ENCODE peak calls at places on chromosomes 7 and 10, in ten cellular contexts. C is foreskin keratinocyte, O is body of pancreas, Q is left lung, R is upper lobe of right lung, Z is GM20000, I is tibial nerve, N is dorsolateral prefrontal cortex, G is OCI-LY7, S is GM12865. K is an unnamed sample.

GRCh38 chr7:101816499-101817030 is 861 bp upstream of the CUX1 start:
- DNase-seq in C (no peak), O (peak; percentile 68), Q (peak; percentile 57), R (peak; percentile 79), Z (peak; percentile 87), I (no peak), N (peak; percentile 73), G (peak; percentile 60), S (peak; percentile 59), K (peak; percentile 58)

GRCh38 chr7:131336956-131337355 is 9.3 kb downstream of the MKLN1 start:
- DNase-seq in C (peak; percentile 17), O (no peak), Q (no peak), R (no peak), Z (no peak), I (no peak), N (no peak), G (peak; percentile 52), S (peak; percentile 19), K (no peak)

GRCh38 chr10:12703813-12704212 is 297.7 kb downstream of the CCDC3 start:
- DNase-seq in C (peak; percentile 75), O (no peak), Q (no peak), R (no peak), Z (no peak), I (no peak), N (no peak), G (no peak), S (no peak), K (no peak)

GRCh38 chr7:134726581-134726980 is 52.9 kb upstream of the CALD1 start:
- DNase-seq in C (no peak), O (no peak), Q (no peak), R (no peak), Z (no peak), I (no peak), N (no peak), G (no peak), S (no peak), K (no peak)

GRCh38 chr7:108062250-108063014 is 59.5 kb upstream of the LAMB1 start:
- DNase-seq in C (peak; percentile 61), O (no peak), Q (no peak), R (no peak), Z (no peak), I (no peak), N (no peak), G (no peak), S (peak; percentile 14), K (no peak)

GRCh38 chr7:105838273-105839141 is 37.9 kb downstream of the ATXN7L1 start:
- DNase-seq in C (peak; percentile 36), O (peak; percentile 34), Q (peak; percentile 49), R (peak; percentile 75), Z (no peak), I (peak; percentile 21), N (no peak), G (no peak), S (no peak), K (peak; percentile 37)

GRCh38 chr7:77674878-77675277 is 21.4 kb upstream of the RSBN1L start:
- DNase-seq in C (peak; percentile 93), O (peak; percentile 87), Q (peak; percentile 63), R (peak; percentile 73), Z (no peak), I (no peak), N (no peak), G (no peak), S (peak; percentile 42), K (no peak)

GRCh38 chr7:40437498-40437897 is 302.7 kb downstream of the SUGCT start:
- DNase-seq in C (peak; percentile 95), O (no peak), Q (no peak), R (no peak), Z (no peak), I (no peak), N (no peak), G (no peak), S (no peak), K (no peak)

GRCh38 chr7:65907501-65908198 is 34.8 kb downstream of the VKORC1L1 start:
- DNase-seq in C (no peak), O (peak; percentile 22), Q (no peak), R (no peak), Z (no peak), I (no peak), N (no peak), G (no peak), S (no peak), K (no peak)

GRCh38 chr10:96501985-96502384 is 11.7 kb downstream of the TLL2 start:
- DNase-seq in C (peak; percentile 91), O (no peak), Q (no peak), R (no peak), Z (no peak), I (no peak), N (no peak), G (no peak), S (no peak), K (no peak)

GRCh38 chr7:32217841-32218467 is 147.7 kb upstream of the PDE1C start:
- DNase-seq in C (no peak), O (no peak), Q (no peak), R (no peak), Z (no peak), I (no peak), N (no peak), G (no peak), S (no peak), K (no peak)

GRCh38 chr7:18703743-18704142 is 208.2 kb downstream of the HDAC9 start:
- DNase-seq in C (no peak), O (no peak), Q (no peak), R (no peak), Z (no peak), I (no peak), N (no peak), G (no peak), S (no peak), K (no peak)

GRCh38 chr7:78039791-78040776 is 241.5 kb downstream of the PHTF2 start:
- DNase-seq in C (no peak), O (peak; percentile 49), Q (no peak), R (no peak), Z (peak; percentile 68), I (no peak), N (no peak), G (peak; percentile 50), S (peak; percentile 58), K (peak; percentile 14)

GRCh38 chr10:51895209-51895608 is 195.8 kb upstream of the CSTF2T start:
- DNase-seq in C (peak; percentile 86), O (peak; percentile 66), Q (no peak), R (no peak), Z (no peak), I (peak; percentile 74), N (no peak), G (no peak), S (no peak), K (peak; percentile 58)

GRCh38 chr7:5681979-5682546 is 99.4 kb downstream of the RNF216 start:
- DNase-seq in C (no peak), O (no peak), Q (no peak), R (no peak), Z (peak; percentile 46), I (no peak), N (no peak), G (no peak), S (peak; percentile 74), K (no peak)

GRCh38 chr7:541661-542060 is 22.0 kb upstream of the PDGFA start:
- DNase-seq in C (no peak), O (no peak), Q (no peak), R (no peak), Z (no peak), I (no peak), N (no peak), G (no peak), S (no peak), K (no peak)

GRCh38 chr10:128144547-128144946 is 18.3 kb upstream of the MKI67 start:
- DNase-seq in C (no peak), O (no peak), Q (no peak), R (no peak), Z (no peak), I (no peak), N (no peak), G (no peak), S (no peak), K (no peak)

GRCh38 chr10:95423327-95424005 is 132.7 kb upstream of the PDLIM1 start:
- DNase-seq in C (no peak), O (no peak), Q (no peak), R (no peak), Z (no peak), I (no peak), N (no peak), G (no peak), S (peak; percentile 40), K (no peak)

GRCh38 chr10:115141254-115141653 is 48.1 kb downstream of the ATRNL1 start:
- DNase-seq in C (peak; percentile 12), O (no peak), Q (no peak), R (no peak), Z (no peak), I (no peak), N (no peak), G (no peak), S (peak; percentile 5), K (no peak)
- TF ChIP-seq CTCF in C (peak; percentile 60), O (peak; percentile 24), Q (peak; percentile 19), R (peak; percentile 34), Z (no peak), I (no peak), N (peak; percentile 48), G (peak; percentile 79), S (no peak), K (peak; percentile 30)

GRCh38 chr10:102046095-102046494 is 9.9 kb downstream of the ARMH3 start:
- DNase-seq in C (no peak), O (no peak), Q (no peak), R (no peak), Z (no peak), I (no peak), N (no peak), G (no peak), S (no peak), K (no peak)
- TF ChIP-seq CTCF in C (no peak), O (no peak), Q (no peak), R (no peak), Z (no peak), I (no peak), N (no peak), G (no peak), S (no peak), K (no peak)

DNA sequence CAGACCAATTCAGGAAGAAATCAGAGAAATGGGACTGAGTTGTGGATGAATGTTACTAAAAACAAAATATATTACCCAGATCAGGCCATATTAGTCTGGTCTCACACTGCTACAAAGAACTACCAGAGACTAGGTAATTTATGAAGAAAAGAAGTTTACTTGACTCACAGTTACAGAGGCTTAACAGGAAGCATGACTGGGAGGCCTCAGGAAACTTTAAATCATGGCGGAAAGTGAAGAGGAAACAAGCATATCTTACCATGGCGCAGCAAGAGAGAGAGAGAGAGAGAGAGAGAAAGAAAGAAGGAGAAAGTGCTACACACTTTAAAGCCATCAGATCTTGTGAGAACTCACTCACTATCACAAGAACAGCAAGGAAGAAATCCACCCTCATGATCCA is 636.8 kb upstream of the GRM3 start:
- DNase-seq in C (no peak), O (no peak), Q (no peak), R (no peak), Z (no peak), I (no peak), N (no peak), G (no peak), S (no peak), K (no peak)
- TF ChIP-seq CTCF in C (no peak), O (no peak), Q (no peak), R (no peak), Z (no peak), I (no peak), N (no peak), G (no peak), S (no peak), K (no peak)

DNA sequence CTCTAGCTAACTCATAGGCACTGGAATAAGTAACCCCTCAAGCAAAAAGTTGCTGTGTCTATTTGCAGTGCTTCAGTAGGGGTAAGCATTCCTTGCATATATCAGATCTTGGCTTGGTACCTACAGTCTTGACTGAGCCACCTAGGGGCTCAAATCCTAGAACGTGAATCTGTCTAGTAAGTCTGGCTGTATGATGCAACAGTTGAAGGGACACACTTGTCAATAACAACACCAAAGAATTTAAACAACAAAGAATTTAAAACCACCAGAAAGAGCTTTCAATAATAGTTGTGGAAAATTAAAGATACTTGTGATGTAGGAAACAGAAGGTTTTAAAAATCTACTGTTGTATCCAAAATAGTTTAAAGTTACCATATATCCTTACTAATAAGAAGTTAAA is 65.4 kb downstream of the EBLN1 start:
- DNase-seq in C (no peak), O (no peak), Q (no peak), R (no peak), Z (no peak), I (no peak), N (no peak), G (no peak), S (no peak), K (no peak)
- TF ChIP-seq CTCF in C (no peak), O (no peak), Q (no peak), R (no peak), Z (no peak), I (no peak), N (no peak), G (no peak), S (no peak), K (no peak)